ENCODE peak calls at places on chromosomes 16 and 17, in eight cellular contexts. W is HTR-8/SVneo; T is mucosa of descending colon; O is stimulated activated CD4-positive, alpha-beta T cell treated with anti-CD3 and anti-CD28 coated beads, Interleukin-4, amount 100 ng/mL, for 48 hours; P is HT1080; L is RCC 7860; S is NCI-H1436; B is NCI-H510A. F is an unnamed sample.

GRCh38 chr16:62891-63290 is 9.3 kb downstream of the SNRNP25 start:
- DNase-seq in W (no peak), T (no peak), O (no peak), P (no peak), L (no peak), S (no peak), B (no peak), F (no peak)

GRCh38 chr16:86569843-86570447 is 3.3 kb downstream of the FOXC2 start:
- DNase-seq in W (no peak), T (no peak), O (no peak), P (no peak), L (no peak), S (no peak), B (no peak), F (no peak)

GRCh38 chr17:66863820-66864219 is 28.9 kb downstream of the CACNG5 start:
- DNase-seq in W (no peak), T (no peak), O (no peak), P (no peak), L (no peak), S (no peak), B (no peak), F (no peak)

GRCh38 chr16:52068447-52069074 is 478.4 kb downstream of the TOX3 start:
- DNase-seq in W (no peak), T (no peak), O (no peak), P (peak), L (no peak), S (peak), B (peak), F (peak)

GRCh38 chr17:34173221-34173620 is 81.9 kb upstream of the CCL2 start:
- DNase-seq in W (no peak), T (no peak), O (no peak), P (no peak), L (no peak), S (no peak), B (no peak), F (no peak)

GRCh38 chr17:76715462-76715830 is 4.7 kb upstream of the MXRA7 start:
- DNase-seq in W (no peak), T (no peak), O (no peak), P (no peak), L (no peak), S (no peak), B (no peak), F (no peak)

GRCh38 chr16:677306-678190 is 2.1 kb downstream of the RHBDL1 start:
- DNase-seq in W (no peak), T (no peak), O (no peak), P (no peak), L (no peak), S (peak), B (no peak), F (no peak)

GRCh38 chr17:18139092-18139491 is 30.5 kb downstream of the MYO15A start:
- DNase-seq in W (no peak), T (no peak), O (no peak), P (no peak), L (no peak), S (no peak), B (no peak), F (no peak)

GRCh38 chr17:2011421-2012371 is 13.4 kb downstream of the RTN4RL1 start:
- DNase-seq in W (peak), T (peak), O (no peak), P (peak), L (no peak), S (no peak), B (no peak), F (no peak)

GRCh38 chr16:23729503-23730424 is 16.7 kb upstream of the ERN2 start:
- DNase-seq in W (no peak), T (peak), O (no peak), P (peak), L (no peak), S (no peak), B (no peak), F (peak)

GRCh38 chr16:67969286-67970039 is 1.0 kb upstream of the SLC12A4 start:
- DNase-seq in W (no peak), T (no peak), O (no peak), P (no peak), L (no peak), S (no peak), B (no peak), F (no peak)

GRCh38 chr16:72938426-72939164 is 109.3 kb downstream of the ZFHX3 start:
- DNase-seq in W (no peak), T (peak), O (no peak), P (peak), L (peak), S (no peak), B (no peak), F (peak)

GRCh38 chr16:47734987-47735594 is 274.0 kb downstream of the PHKB start:
- DNase-seq in W (no peak), T (no peak), O (no peak), P (no peak), L (no peak), S (no peak), B (peak), F (peak)

GRCh38 chr17:37779554-37779953 is 34.7 kb upstream of the HNF1B start:
- DNase-seq in W (no peak), T (no peak), O (no peak), P (peak), L (no peak), S (no peak), B (no peak), F (no peak)

GRCh38 chr16:73326770-73327470 is 279.0 kb upstream of the ZFHX3 start:
- DNase-seq in W (no peak), T (no peak), O (no peak), P (no peak), L (no peak), S (no peak), B (no peak), F (no peak)

GRCh38 chr16:21277045-21277926 is 804 bp downstream of the CRYM start:
- DNase-seq in W (no peak), T (no peak), O (no peak), P (no peak), L (no peak), S (no peak), B (no peak), F (no peak)

GRCh38 chr16:50326835-50327465 is 41.8 kb downstream of the BRD7 start:
- DNase-seq in W (no peak), T (no peak), O (peak), P (no peak), L (no peak), S (no peak), B (no peak), F (peak)

GRCh38 chr17:28860363-28860808 is 5.6 kb downstream of the ERAL1 start:
- DNase-seq in W (no peak), T (no peak), O (no peak), P (no peak), L (no peak), S (no peak), B (no peak), F (no peak)

GRCh38 chr16:57141822-57142631 is 43.8 kb downstream of the PSME3IP1 start:
- DNase-seq in W (no peak), T (no peak), O (no peak), P (no peak), L (no peak), S (no peak), B (no peak), F (no peak)

GRCh38 chr17:82419471-82419995 is 1.1 kb upstream of the OGFOD3 start:
- DNase-seq in W (no peak), T (no peak), O (no peak), P (no peak), L (no peak), S (no peak), B (no peak), F (peak)

GRCh38 chr17:2892305-2892971 is 96.2 kb downstream of the RAP1GAP2 start:
- DNase-seq in W (peak), T (no peak), O (no peak), P (peak), L (peak), S (no peak), B (peak), F (peak)

GRCh38 chr17:41464682-41465081 is 2.5 kb downstream of the KRT32 start:
- DNase-seq in W (peak), T (no peak), O (no peak), P (peak), L (peak), S (no peak), B (no peak), F (peak)

GRCh38 chr17:61832463-61832862 is 30.9 kb downstream of the BRIP1 start:
- DNase-seq in W (no peak), T (no peak), O (no peak), P (no peak), L (no peak), S (no peak), B (no peak), F (no peak)

GRCh38 chr16:84532299-84532724 is 27.9 kb upstream of the MEAK7 start:
- DNase-seq in W (peak), T (peak), O (no peak), P (peak), L (peak), S (no peak), B (no peak), F (no peak)

GRCh38 chr16:88886915-88887521 is 20.6 kb upstream of the PABPN1L start:
- DNase-seq in W (no peak), T (peak), O (no peak), P (no peak), L (no peak), S (no peak), B (no peak), F (peak)

GRCh38 chr16:58658796-58659211 is 25.8 kb downstream of the SLC38A7 start:
- DNase-seq in W (no peak), T (no peak), O (no peak), P (no peak), L (no peak), S (no peak), B (no peak), F (no peak)

GRCh38 chr17:17818088-17818526 is 18.7 kb downstream of the SREBF1 start:
- DNase-seq in W (peak), T (peak), O (no peak), P (no peak), L (no peak), S (no peak), B (no peak), F (peak)

GRCh38 chr17:74795327-74796020 is 19.3 kb upstream of the NAT9 start:
- DNase-seq in W (no peak), T (no peak), O (no peak), P (no peak), L (no peak), S (no peak), B (no peak), F (no peak)

GRCh38 chr17:72077326-72077960 is 43.4 kb upstream of the SOX9 start:
- DNase-seq in W (no peak), T (no peak), O (no peak), P (peak), L (no peak), S (no peak), B (no peak), F (no peak)

GRCh38 chr17:27276653-27277156 is 17.2 kb upstream of the WSB1 start:
- DNase-seq in W (no peak), T (no peak), O (no peak), P (no peak), L (no peak), S (no peak), B (no peak), F (no peak)

GRCh38 chr16:81795193-81795592 is 16.1 kb downstream of the PLCG2 start:
- DNase-seq in W (no peak), T (no peak), O (no peak), P (no peak), L (no peak), S (no peak), B (no peak), F (no peak)

GRCh38 chr16:87298857-87299465 is 18.2 kb downstream of the C16orf95 start:
- DNase-seq in W (no peak), T (no peak), O (no peak), P (no peak), L (no peak), S (no peak), B (no peak), F (no peak)

GRCh38 chr17:9402590-9403199 is 172.9 kb downstream of the STX8 start:
- DNase-seq in W (peak), T (no peak), O (peak), P (peak), L (no peak), S (no peak), B (no peak), F (peak)

GRCh38 chr16:87721622-87722565 is 43.9 kb downstream of the KLHDC4 start:
- DNase-seq in W (no peak), T (no peak), O (no peak), P (no peak), L (no peak), S (no peak), B (no peak), F (no peak)

GRCh38 chr16:68995011-68995504 is 110.4 kb upstream of the HAS3 start:
- DNase-seq in W (peak), T (no peak), O (no peak), P (peak), L (peak), S (peak), B (no peak), F (peak)

GRCh38 chr17:74150428-74151025 is 53.0 kb upstream of the RPL38 start:
- DNase-seq in W (no peak), T (no peak), O (no peak), P (no peak), L (no peak), S (no peak), B (no peak), F (no peak)

GRCh38 chr16:81429045-81429521 is 15.5 kb upstream of the CMIP start:
- DNase-seq in W (peak), T (no peak), O (no peak), P (no peak), L (no peak), S (no peak), B (no peak), F (peak)

GRCh38 chr17:5419959-5420653 is at the start of gene RPAIN:
- DNase-seq in W (peak), T (peak), O (peak), P (no peak), L (peak), S (peak), B (peak), F (peak)

F was measured in small intestine.